ENCODE peak calls at places on chromosomes 3 and 15, in eight cellular contexts. A is sciatic nerve; E is mucosa of descending colon; S is HTR-8/SVneo; H is fibroblast of pulmonary artery; X is cardiac muscle cell; P is stimulated activated naive B cell treated with anti-CD40 and anti-IgM and Interleukin-4, amounts not matched to agents 10 μg/mL and 1 μg/mL and 100 μg/mL, for 72 hours; U is left cardiac atrium. K is an unnamed sample.

GRCh38 chr3:37279858-37280257 is 105.5 kb upstream of the LRRFIP2 start:
- DNase-seq in A (no peak), E (no peak), S (no peak), H (no peak), X (no peak), P (no peak), U (no peak), K (no peak)

GRCh38 chr15:101502572-101503295 is 13.2 kb upstream of the PCSK6 start:
- DNase-seq in A (no peak), E (no peak), S (no peak), H (no peak), X (no peak), P (no peak), U (no peak), K (no peak)

GRCh38 chr3:24101676-24102168 is 156.6 kb downstream of the NR1D2 start:
- DNase-seq in A (no peak), E (no peak), S (no peak), H (no peak), X (no peak), P (no peak), U (no peak), K (no peak)

GRCh38 chr3:101702726-101703125 is 16.2 kb upstream of the RPL24 start:
- DNase-seq in A (no peak), E (no peak), S (no peak), H (no peak), X (no peak), P (no peak), U (no peak), K (no peak)

GRCh38 chr3:42733501-42734262 is 31.1 kb upstream of the HHATL start:
- DNase-seq in A (no peak), E (no peak), S (no peak), H (no peak), X (no peak), P (no peak), U (no peak), K (no peak)

GRCh38 chr3:127700406-127700805 is 27.7 kb downstream of the ABTB1 start:
- DNase-seq in A (peak), E (no peak), S (no peak), H (no peak), X (no peak), P (no peak), U (peak), K (no peak)

GRCh38 chr15:81106560-81106959 is 27.5 kb upstream of the CFAP161 start:
- DNase-seq in A (no peak), E (peak), S (peak), H (peak), X (peak), P (peak), U (peak), K (peak)

GRCh38 chr3:102378216-102378615 is 56.6 kb upstream of the ZPLD1 start:
- DNase-seq in A (no peak), E (no peak), S (no peak), H (no peak), X (no peak), P (no peak), U (no peak), K (no peak)

K was measured in CMK.